ENCODE peak calls at places on chromosomes 7 and 10, in five cellular contexts. M is stomach; N is activated CD8-positive, alpha-beta memory T cell treated with anti-CD3 and anti-CD28 coated beads for 24 hours; O is PC-3; V is T-helper 2 cell. S is an unnamed sample.

GRCh38 chr7:47539398-47540052 is 42.4 kb downstream of the TNS3 start:
- DNase-seq in O (no peak), V (no peak), M (no peak), N (no peak), S (no peak)

GRCh38 chr10:33799281-33799943 is 464.9 kb upstream of the NRP1 start:
- DNase-seq in O (peak), M (no peak), V (no peak), N (no peak), S (no peak)

GRCh38 chr10:27600915-27601314 is 96.8 kb downstream of the RAB18 start:
- DNase-seq in N (no peak), M (no peak), O (no peak), V (no peak), S (no peak)

GRCh38 chr7:77727936-77728701 is 31.9 kb downstream of the RSBN1L start:
- DNase-seq in M (no peak), N (no peak), V (no peak), O (no peak), S (no peak)

GRCh38 chr7:139596626-139597025 is 73.1 kb downstream of the CLEC2L start:
- DNase-seq in N (peak), O (no peak), M (no peak), V (no peak), S (no peak)

GRCh38 chr7:47635091-47636090 is 53.5 kb upstream of the TNS3 start:
- DNase-seq in V (no peak), N (no peak), M (peak), O (peak), S (no peak)

GRCh38 chr10:132964231-132964630 is 21.9 kb upstream of the CFAP46 start:
- DNase-seq in M (no peak), V (no peak), N (no peak), O (no peak), S (peak)

GRCh38 chr7:104967595-104967994 is 46.4 kb upstream of the KMT2E start:
- DNase-seq in M (no peak), V (no peak), O (no peak), N (no peak), S (no peak)

GRCh38 chr10:100895896-100896295 is 16.9 kb upstream of the SLF2 start:
- DNase-seq in O (no peak), N (peak), V (no peak), M (no peak), S (no peak)

S was measured in cardiac septum.